ENCODE peak calls at places on chromosome 22, in six cellular contexts. O is activated naive CD4-positive, alpha-beta T cell treated with anti-CD3 and anti-CD28 coated beads, Interleukin-2, amount 10 ng/mL, durations not matched to agents 7 days and 5 days; I is NCI-H446 treated with DMSO at 0.1 percent for 48 hours; E is M059J; S is activated CD8-positive, alpha-beta memory T cell treated with anti-CD3 and anti-CD28 coated beads for 1 hour; N is fibroblast of pulmonary artery. M is an unnamed sample.
A peak's percentile ranks its signal among the peaks of the same experiment; 100 is the strongest.

GRCh38 chr22:35839811-35840739 is 122.4 kb downstream of the APOL5 start:
- DNase-seq in O (no peak), I (peak; percentile 93), E (peak; percentile 94), N (peak; percentile 98), S (no peak), M (peak; percentile 97)

GRCh38 chr22:32355760-32356159 is 1.9 kb upstream of the RFPL3 start:
- DNase-seq in S (no peak), N (no peak), O (no peak), E (peak; percentile 16), I (no peak), M (no peak)

GRCh38 chr22:20418211-20418788 is 19.3 kb downstream of the SCARF2 start:
- DNase-seq in O (peak; percentile 82), I (peak; percentile 59), S (peak; percentile 59), N (peak; percentile 89), E (peak; percentile 74), M (peak; percentile 77)

GRCh38 chr22:50481045-50481439 is 301 bp upstream of the ADM2 start:
- DNase-seq in I (no peak), N (no peak), E (no peak), S (no peak), O (no peak), M (no peak)

GRCh38 chr22:42907404-42908081 is 50.5 kb upstream of the ARFGAP3 start:
- DNase-seq in S (no peak), I (no peak), E (no peak), O (no peak), N (no peak), M (no peak)

GRCh38 chr22:26679003-26679629 is 21.7 kb downstream of the MIAT start:
- DNase-seq in E (peak; percentile 72), N (peak; percentile 86), S (peak; percentile 37), I (peak; percentile 52), O (peak; percentile 83), M (peak; percentile 63)

GRCh38 chr22:41398921-41399320 is 17.2 kb downstream of the TEF start:
- DNase-seq in S (no peak), O (no peak), I (no peak), N (no peak), E (no peak), M (no peak)

GRCh38 chr22:37896181-37896592 is 9.9 kb upstream of the MICALL1 start:
- DNase-seq in O (peak; percentile 79), N (peak; percentile 50), E (no peak), I (no peak), S (peak; percentile 16), M (no peak)

GRCh38 chr22:46432164-46433068 is 96.9 kb downstream of the TRMU start:
- DNase-seq in I (no peak), N (no peak), S (no peak), O (peak; percentile 73), E (no peak), M (no peak)

GRCh38 chr22:44627521-44628139 is 74.4 kb upstream of the PRR5 start:
- DNase-seq in O (no peak), E (no peak), I (no peak), S (no peak), N (no peak), M (no peak)

GRCh38 chr22:35008213-35008612 is 57.7 kb upstream of the ISX start:
- DNase-seq in I (no peak), S (no peak), E (no peak), O (no peak), N (no peak), M (no peak)

GRCh38 chr22:45235851-45236342 is 4.8 kb downstream of the KIAA0930 start:
- DNase-seq in N (no peak), S (no peak), I (no peak), E (no peak), O (no peak), M (no peak)

GRCh38 chr22:48238018-48238915 is 1475.8 kb downstream of the TBC1D22A start:
- DNase-seq in N (no peak), S (no peak), O (no peak), I (no peak), E (no peak), M (no peak)

GRCh38 chr22:29663230-29663826 is 56.5 kb upstream of the CABP7 start:
- DNase-seq in S (no peak), E (no peak), O (no peak), N (no peak), I (no peak), M (peak; percentile 56)

GRCh38 chr22:39266398-39267030 is 21.7 kb upstream of the PDGFB start:
- DNase-seq in I (no peak), S (no peak), N (peak; percentile 47), O (no peak), E (no peak), M (no peak)

GRCh38 chr22:30249049-30250038 is 2.8 kb upstream of the LIF start:
- DNase-seq in S (no peak), N (no peak), O (no peak), E (no peak), I (no peak), M (no peak)

GRCh38 chr22:44583076-44583760 is 85.2 kb upstream of the RTL6 start:
- DNase-seq in E (no peak), I (no peak), S (no peak), O (no peak), N (peak; percentile 41), M (peak; percentile 42)

GRCh38 chr22:27997538-27997937 is 78.5 kb upstream of the PITPNB start:
- DNase-seq in I (no peak), E (no peak), O (no peak), S (no peak), N (no peak), M (no peak)

GRCh38 chr22:50529416-50530279 is at the start of gene TYMP:
- DNase-seq in E (no peak), N (no peak), O (peak; percentile 83), S (peak; percentile 61), I (no peak), M (no peak)

GRCh38 chr22:49976439-49977175 is 16.0 kb downstream of the PIM3 start:
- DNase-seq in O (peak; percentile 55), N (no peak), S (no peak), I (no peak), E (peak; percentile 19), M (no peak)

GRCh38 chr22:41504397-41504796 is 35.5 kb downstream of the ACO2 start:
- DNase-seq in O (no peak), E (no peak), N (no peak), I (no peak), S (no peak), M (peak; percentile 75)

GRCh38 chr22:45577746-45578523 is 75.3 kb downstream of the FBLN1 start:
- DNase-seq in I (peak; percentile 26), E (peak; percentile 72), N (peak; percentile 89), O (peak; percentile 84), S (peak; percentile 67), M (peak; percentile 73)

GRCh38 chr22:33889748-33890147 is 30.5 kb downstream of the LARGE1 start:
- DNase-seq in I (no peak), S (no peak), O (no peak), E (no peak), N (no peak), M (no peak)

GRCh38 chr22:32531955-32532818 is 57.6 kb downstream of the FBXO7 start:
- DNase-seq in I (no peak), N (peak; percentile 49), E (peak; percentile 95), O (no peak), S (no peak), M (peak; percentile 99)

M was measured in RPMI7951.